ENCODE peak calls at places on chromosome 16, in ten cellular contexts. One of them, this sample, is unnamed.

GRCh38 chr16:86370036-86370435 is 140.3 kb upstream of the FOXF1 start:
- DNase-seq in posterior vena cava: peak
- DNase-seq in BJ: no peak
- DNase-seq in fibroblast of mammary gland: no peak
- DNase-seq in heart right ventricle: no peak
- DNase-seq in PC-3: no peak
- DNase-seq in GM12864: no peak
- DNase-seq in fibroblast of villous mesenchyme: no peak
- DNase-seq in NCI-H1092: no peak
- DNase-seq in NCI-H226: no peak
- DNase-seq in this sample: no peak

GRCh38 chr16:87580855-87581261 is 21.4 kb upstream of the JPH3 start:
- DNase-seq in posterior vena cava: no peak
- DNase-seq in BJ: peak
- DNase-seq in fibroblast of mammary gland: peak
- DNase-seq in heart right ventricle: no peak
- DNase-seq in PC-3: peak
- DNase-seq in GM12864: no peak
- DNase-seq in fibroblast of villous mesenchyme: peak
- DNase-seq in NCI-H1092: no peak
- DNase-seq in NCI-H226: peak
- DNase-seq in this sample: no peak

GRCh38 chr16:11181242-11181888 is 74.6 kb downstream of the SOCS1 start:
- DNase-seq in posterior vena cava: no peak
- DNase-seq in BJ: no peak
- DNase-seq in fibroblast of mammary gland: no peak
- DNase-seq in heart right ventricle: no peak
- DNase-seq in PC-3: no peak
- DNase-seq in GM12864: no peak
- DNase-seq in fibroblast of villous mesenchyme: no peak
- DNase-seq in NCI-H1092: no peak
- DNase-seq in NCI-H226: no peak
- DNase-seq in this sample: no peak

GRCh38 chr16:79843631-79844043 is 243.1 kb upstream of the MAF start:
- DNase-seq in posterior vena cava: no peak
- DNase-seq in BJ: no peak
- DNase-seq in fibroblast of mammary gland: no peak
- DNase-seq in heart right ventricle: no peak
- DNase-seq in PC-3: no peak
- DNase-seq in GM12864: peak
- DNase-seq in fibroblast of villous mesenchyme: no peak
- DNase-seq in NCI-H1092: no peak
- DNase-seq in NCI-H226: no peak
- DNase-seq in this sample: no peak

GRCh38 chr16:24736758-24737157 is 7.3 kb downstream of the TNRC6A start:
- DNase-seq in posterior vena cava: no peak
- DNase-seq in BJ: no peak
- DNase-seq in fibroblast of mammary gland: no peak
- DNase-seq in heart right ventricle: no peak
- DNase-seq in PC-3: no peak
- DNase-seq in GM12864: no peak
- DNase-seq in fibroblast of villous mesenchyme: peak
- DNase-seq in NCI-H1092: no peak
- DNase-seq in NCI-H226: no peak
- DNase-seq in this sample: no peak

GRCh38 chr16:20322696-20323095 is 4.6 kb downstream of the GP2 start:
- DNase-seq in posterior vena cava: no peak
- DNase-seq in BJ: no peak
- DNase-seq in fibroblast of mammary gland: no peak
- DNase-seq in heart right ventricle: no peak
- DNase-seq in PC-3: no peak
- DNase-seq in GM12864: no peak
- DNase-seq in fibroblast of villous mesenchyme: no peak
- DNase-seq in NCI-H1092: no peak
- DNase-seq in NCI-H226: no peak
- DNase-seq in this sample: no peak

GRCh38 chr16:84834403-84834772 is 14.6 kb downstream of the CRISPLD2 start:
- DNase-seq in posterior vena cava: no peak
- DNase-seq in BJ: peak
- DNase-seq in fibroblast of mammary gland: peak
- DNase-seq in heart right ventricle: no peak
- DNase-seq in PC-3: no peak
- DNase-seq in GM12864: no peak
- DNase-seq in fibroblast of villous mesenchyme: peak
- DNase-seq in NCI-H1092: no peak
- DNase-seq in NCI-H226: no peak
- DNase-seq in this sample: peak

GRCh38 chr16:75044800-75045361 is 46.1 kb downstream of the ZNRF1 start:
- DNase-seq in posterior vena cava: no peak
- DNase-seq in BJ: peak
- DNase-seq in fibroblast of mammary gland: peak
- DNase-seq in heart right ventricle: peak
- DNase-seq in PC-3: no peak
- DNase-seq in GM12864: peak
- DNase-seq in fibroblast of villous mesenchyme: peak
- DNase-seq in NCI-H1092: no peak
- DNase-seq in NCI-H226: peak
- DNase-seq in this sample: peak